ENCODE peak calls at places on chromosomes 16 and 17, in nine cellular contexts. L is breast epithelium, P is spleen, R is heart right ventricle, M is left ventricle myocardium inferior, H is suprapubic skin, N is OCI-LY7, V is IMR-90, T is colonic mucosa. D is an unnamed sample.

GRCh38 chr17:75486951-75487350 is 28.4 kb downstream of the CASKIN2 start:
- DNase-seq in L (no peak), P (no peak), R (no peak), M (no peak), H (no peak), N (no peak), V (no peak), T (no peak), D (no peak)

GRCh38 chr17:74729368-74729767 is 7.7 kb upstream of the RAB37 start:
- DNase-seq in L (no peak), P (peak), R (no peak), M (no peak), H (no peak), N (no peak), V (no peak), T (no peak), D (no peak)

GRCh38 chr16:9135797-9136196 is 44.4 kb downstream of the HAPSTR1 start:
- DNase-seq in L (no peak), P (peak), R (no peak), M (no peak), H (peak), N (peak), V (no peak), T (no peak), D (no peak)

GRCh38 chr17:68011199-68011665 is 15.0 kb upstream of the C17orf58 start:
- DNase-seq in L (peak), P (peak), R (peak), M (peak), H (no peak), N (peak), V (no peak), T (peak), D (no peak)

GRCh38 chr16:75099738-75100615 is 16.6 kb downstream of the LDHD start:
- DNase-seq in L (no peak), P (peak), R (peak), M (no peak), H (no peak), N (peak), V (no peak), T (no peak), D (no peak)

GRCh38 chr17:77273397-77274136 is 132.8 kb downstream of the SEC14L1 start:
- DNase-seq in L (no peak), P (no peak), R (no peak), M (no peak), H (no peak), N (no peak), V (peak), T (no peak), D (no peak)

GRCh38 chr17:41013181-41013580 is 4.3 kb upstream of the KRTAP3-1 start:
- DNase-seq in L (no peak), P (no peak), R (no peak), M (no peak), H (no peak), N (no peak), V (no peak), T (no peak), D (no peak)

GRCh38 chr17:47267354-47267828 is 13.8 kb downstream of the ITGB3 start:
- DNase-seq in L (no peak), P (no peak), R (no peak), M (no peak), H (no peak), N (no peak), V (peak), T (no peak), D (peak)

GRCh38 chr16:13435415-13435814 is 484.5 kb upstream of the ERCC4 start:
- DNase-seq in L (no peak), P (no peak), R (no peak), M (no peak), H (no peak), N (no peak), V (no peak), T (no peak), D (no peak)

GRCh38 chr17:7241783-7242716 is at the start of gene GABARAP:
- DNase-seq in L (peak), P (peak), R (peak), M (peak), H (peak), N (peak), V (peak), T (peak), D (peak)

GRCh38 chr17:7238418-7239090 is 703 bp downstream of the PHF23 start:
- DNase-seq in L (no peak), P (no peak), R (peak), M (no peak), H (no peak), N (peak), V (no peak), T (no peak), D (peak)

GRCh38 chr17:7239091-7240027 is at the start of gene PHF23:
- DNase-seq in L (peak), P (peak), R (peak), M (peak), H (peak), N (peak), V (peak), T (peak), D (peak)

GRCh38 chr17:7241047-7241733 is 1.1 kb downstream of the GABARAP start:
- DNase-seq in L (no peak), P (no peak), R (no peak), M (no peak), H (no peak), N (no peak), V (no peak), T (no peak), D (no peak)

GRCh38 chr17:7240375-7240774 is 1.1 kb upstream of the PHF23 start:
- DNase-seq in L (no peak), P (no peak), R (no peak), M (no peak), H (no peak), N (no peak), V (no peak), T (no peak), D (no peak)
- H3K4me3 ChIP-seq in L (peak), P (peak), R (peak), M (peak), H (peak), N (peak), V (no peak), T (peak), D (peak)

GRCh38 chr16:66549284-66550131 is at the start of gene TK2:
- DNase-seq in L (no peak), P (peak), R (peak), M (peak), H (peak), N (peak), V (peak), T (peak), D (peak)
- TF ChIP-seq CTCF in L (no peak), P (no peak), R (peak), M (peak), H (no peak), N (peak), V (peak), T (no peak), D (peak)

GRCh38 chr17:79091373-79091670 is 16.7 kb downstream of the ENGASE start:
- DNase-seq in L (no peak), P (no peak), R (no peak), M (no peak), H (no peak), N (no peak), V (no peak), T (no peak), D (no peak)

GRCh38 chr17:79093270-79093669 is 18.6 kb downstream of the ENGASE start:
- DNase-seq in L (no peak), P (no peak), R (no peak), M (no peak), H (no peak), N (no peak), V (no peak), T (no peak), D (no peak)

GRCh38 chr17:79090503-79091372 is 16.1 kb downstream of the ENGASE start:
- DNase-seq in L (no peak), P (no peak), R (no peak), M (no peak), H (no peak), N (no peak), V (no peak), T (no peak), D (peak)

GRCh38 chr17:79094261-79094660 is 19.6 kb downstream of the ENGASE start:
- DNase-seq in L (no peak), P (no peak), R (no peak), M (no peak), H (no peak), N (no peak), V (no peak), T (no peak), D (no peak)

GRCh38 chr17:79092567-79092966 is 17.9 kb downstream of the ENGASE start:
- DNase-seq in L (no peak), P (no peak), R (no peak), M (no peak), H (no peak), N (no peak), V (no peak), T (no peak), D (no peak)
- H3K4me3 ChIP-seq in L (no peak), P (no peak), R (no peak), M (no peak), H (no peak), N (no peak), V (no peak), T (no peak), D (no peak)

DNA sequence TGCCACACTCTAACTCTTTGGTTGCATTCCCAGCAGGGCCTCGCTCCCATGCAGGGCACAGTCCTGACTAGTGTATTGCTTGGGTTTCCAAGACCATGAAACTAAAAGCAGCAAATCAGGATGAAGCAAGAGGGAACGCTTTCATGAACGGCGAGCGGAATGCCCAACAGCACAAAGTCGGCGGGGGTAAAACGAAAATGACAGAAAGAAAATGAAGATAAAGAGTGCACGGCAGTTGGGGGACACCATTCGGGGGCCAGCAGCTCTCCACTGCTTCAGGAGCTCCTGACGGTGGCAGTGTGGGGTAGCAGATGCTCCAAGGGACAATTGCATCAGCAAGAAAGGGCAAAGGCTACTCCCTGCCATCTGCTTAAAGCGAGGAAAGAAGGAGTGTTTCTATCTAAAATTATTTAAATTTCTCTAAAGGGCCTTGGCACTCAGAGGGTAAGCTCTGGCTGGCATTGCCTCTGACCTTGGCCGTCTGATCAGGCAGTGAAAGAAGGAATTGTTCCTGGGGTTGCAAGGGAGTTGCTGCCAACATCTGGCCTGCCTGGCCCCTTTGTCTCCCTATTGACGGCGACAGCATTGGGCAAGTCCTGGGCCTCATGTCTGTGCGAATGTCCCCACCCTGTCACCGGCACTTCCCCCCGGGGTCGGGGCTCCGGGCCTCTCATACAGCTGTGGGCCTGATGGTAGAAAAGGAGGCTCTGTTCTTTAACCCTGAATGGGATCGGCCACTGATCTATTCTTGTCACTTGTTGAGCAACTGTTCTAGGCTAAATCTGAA is 138.2 kb downstream of the CMIP start:
- DNase-seq in L (no peak), P (no peak), R (no peak), M (no peak), H (no peak), N (no peak), V (no peak), T (no peak), D (peak)
- TF ChIP-seq CTCF in L (no peak), P (no peak), R (no peak), M (peak), H (no peak), N (no peak), V (no peak), T (no peak), D (peak)

DNA sequence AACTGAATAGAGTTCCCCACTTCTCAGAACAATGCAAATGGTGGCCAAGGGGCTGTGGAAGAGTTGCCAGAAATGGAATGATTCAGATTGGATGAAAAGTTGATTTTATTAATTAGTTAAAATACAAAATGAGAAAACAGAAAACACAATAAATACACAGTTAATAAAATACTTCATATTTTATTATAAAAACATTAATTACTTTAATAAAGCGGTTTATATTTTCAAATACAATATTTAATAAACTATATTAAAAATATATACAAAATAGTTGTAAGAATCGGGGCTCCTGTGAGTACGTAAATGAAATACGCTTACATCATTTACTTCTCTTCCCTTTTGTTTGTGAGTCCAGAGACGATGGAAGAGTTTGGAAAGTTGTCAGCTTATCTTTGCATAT is 507.6 kb downstream of the WWOX start:
- DNase-seq in L (no peak), P (no peak), R (no peak), M (no peak), H (no peak), N (no peak), V (no peak), T (no peak), D (no peak)
- H3K4me3 ChIP-seq in L (no peak), P (no peak), R (no peak), M (no peak), H (no peak), N (no peak), V (no peak), T (no peak), D (no peak)

GRCh38 chr16:89178453-89179147 is 7.1 kb downstream of the CDH15 start:
- DNase-seq in L (no peak), P (no peak), R (no peak), M (no peak), H (no peak), N (no peak), V (no peak), T (no peak), D (no peak)

GRCh38 chr16:89179148-89179484 is 7.6 kb downstream of the CDH15 start:
- DNase-seq in L (no peak), P (no peak), R (no peak), M (no peak), H (no peak), N (no peak), V (no peak), T (no peak), D (no peak)

GRCh38 chr16:89176717-89177116 is 5.2 kb downstream of the CDH15 start:
- DNase-seq in L (no peak), P (no peak), R (no peak), M (no peak), H (no peak), N (no peak), V (no peak), T (no peak), D (no peak)

GRCh38 chr16:89177501-89177900 is 6.0 kb downstream of the CDH15 start:
- DNase-seq in L (no peak), P (no peak), R (no peak), M (no peak), H (no peak), N (no peak), V (no peak), T (no peak), D (no peak)

GRCh38 chr16:89179656-89180315 is 8.2 kb downstream of the CDH15 start:
- DNase-seq in L (no peak), P (no peak), R (no peak), M (no peak), H (no peak), N (no peak), V (no peak), T (no peak), D (no peak)
- TF ChIP-seq CTCF in L (no peak), P (no peak), R (no peak), M (no peak), H (no peak), N (no peak), V (no peak), T (no peak), D (no peak)

DNA sequence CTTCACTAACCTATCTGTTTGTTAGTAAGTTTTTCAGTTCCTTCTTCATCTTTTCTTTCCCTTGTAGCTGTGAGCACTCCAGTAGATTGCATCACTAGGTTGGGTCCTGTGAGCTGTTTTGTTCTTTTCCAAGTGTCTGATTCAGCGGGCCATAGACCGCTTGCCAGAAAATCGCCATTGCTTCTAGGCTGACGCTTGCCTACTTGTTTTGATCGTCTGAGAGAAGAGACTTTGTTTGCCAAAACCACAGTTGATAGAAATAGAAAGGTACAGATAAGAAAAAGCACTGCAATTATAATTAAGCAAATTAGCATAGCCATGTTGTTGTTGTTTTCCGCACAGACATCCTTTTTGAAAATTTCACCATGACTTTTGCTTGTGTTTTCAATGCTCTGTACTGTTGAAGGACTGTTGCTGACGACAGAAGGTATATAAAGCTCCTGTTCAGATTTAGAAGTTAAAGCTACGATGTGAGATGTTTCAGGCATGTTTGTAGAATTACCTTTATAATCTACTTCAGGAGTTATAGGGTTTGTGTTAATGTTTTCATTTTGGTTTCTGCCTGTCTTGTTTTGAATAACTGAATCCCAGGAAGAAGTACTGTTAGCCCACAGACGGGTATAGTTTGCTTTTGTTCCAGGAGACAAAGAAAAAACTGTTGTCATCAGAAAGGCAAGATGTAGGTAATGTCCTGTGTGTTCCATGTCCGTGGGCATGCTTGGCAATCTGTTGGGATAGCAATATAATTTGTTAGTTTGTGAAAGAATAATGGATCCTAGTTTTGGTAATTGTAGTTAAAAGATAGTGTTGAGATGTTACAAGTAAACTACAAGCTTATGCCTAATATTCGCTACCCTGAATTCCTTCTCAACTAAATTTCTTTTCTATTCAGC is 2.9 kb downstream of the EVI2A start:
- DNase-seq in L (no peak), P (peak), R (peak), M (peak), H (no peak), N (peak), V (peak), T (peak), D (peak)
- H3K4me3 ChIP-seq in L (peak), P (peak), R (peak), M (peak), H (peak), N (peak), V (no peak), T (no peak), D (no peak)

DNA sequence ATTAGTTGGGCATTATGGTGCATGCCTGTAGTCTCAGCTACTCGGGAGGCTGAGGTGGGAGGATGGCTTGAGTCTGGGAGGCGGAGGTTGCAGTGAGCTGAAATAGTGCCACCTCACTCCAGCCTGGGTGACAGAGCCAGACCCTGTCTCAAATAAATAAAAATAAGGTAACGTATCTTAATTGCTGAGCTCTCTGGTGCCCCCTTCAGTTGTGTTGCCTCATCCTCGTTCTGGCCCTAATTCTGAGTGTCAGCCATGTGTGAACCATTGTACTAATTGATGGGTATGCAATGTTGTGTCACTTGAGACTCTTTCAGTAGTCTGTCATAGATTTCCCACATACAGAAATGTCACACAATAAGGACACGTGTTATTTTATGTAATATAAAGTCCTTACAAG is 363.1 kb upstream of the RBFOX1 start:
- DNase-seq in L (no peak), P (no peak), R (no peak), M (no peak), H (no peak), N (no peak), V (no peak), T (no peak), D (no peak)
- TF ChIP-seq CTCF in L (no peak), P (no peak), R (no peak), M (no peak), H (no peak), N (peak), V (no peak), T (no peak), D (no peak)

DNA sequence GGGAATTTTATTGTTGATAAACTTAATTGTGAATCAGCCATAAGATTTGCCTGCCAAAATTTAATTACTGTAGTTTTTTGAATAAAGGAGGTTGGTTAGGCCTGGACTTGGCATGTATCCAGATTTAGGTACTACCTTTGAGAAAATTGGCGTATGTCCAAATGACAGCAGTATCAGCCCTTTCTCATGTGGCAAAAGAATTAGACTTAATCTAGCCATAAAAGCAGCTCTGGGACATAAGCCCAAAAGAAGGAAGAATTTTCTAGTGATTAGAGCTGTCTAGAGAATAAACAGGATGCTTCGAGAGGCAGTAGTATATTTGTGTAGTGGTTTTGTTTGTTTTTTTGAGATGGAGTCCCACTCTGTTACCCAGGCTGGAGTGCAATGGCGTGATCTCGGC is 27.7 kb downstream of the PPM1E start:
- DNase-seq in L (no peak), P (no peak), R (no peak), M (no peak), H (no peak), N (no peak), V (no peak), T (no peak), D (no peak)
- H3K4me3 ChIP-seq in L (no peak), P (no peak), R (no peak), M (no peak), H (no peak), N (no peak), V (no peak), T (no peak), D (no peak)